ENCODE peak calls at places on chromosomes 5 and 9, in nine cellular contexts. Y is Caco-2; Q is IMR-90; W is GM12891; E is GM20000; O is uterus; T is psoas muscle; I is NCI-H460; A is effector CD4-positive, alpha-beta T cell. J is an unnamed sample.
A peak's percentile ranks its signal among the peaks of the same experiment; 100 is the strongest.

GRCh38 chr5:67015577-67016290 is 180.9 kb downstream of the CD180 start:
- DNase-seq in Y (peak; percentile 56), Q (peak; percentile 86), W (no peak), E (no peak), O (peak; percentile 32), T (no peak), I (no peak), A (no peak), J (peak; percentile 68)

GRCh38 chr5:112929336-112930081 is 7.5 kb upstream of the REEP5 start:
- DNase-seq in Y (no peak), Q (peak; percentile 33), W (no peak), E (no peak), O (no peak), T (no peak), I (no peak), A (no peak), J (no peak)

GRCh38 chr5:1930880-1931589 is 48.3 kb upstream of the IRX4 start:
- DNase-seq in Y (no peak), Q (no peak), W (no peak), E (peak; percentile 47), O (peak; percentile 56), T (peak; percentile 47), I (no peak), A (no peak), J (no peak)

GRCh38 chr5:77102549-77102948 is 15.5 kb upstream of the ZBED3 start:
- DNase-seq in Y (no peak), Q (no peak), W (no peak), E (no peak), O (no peak), T (no peak), I (no peak), A (no peak), J (no peak)

GRCh38 chr5:5042786-5043185 is 97.3 kb upstream of the ADAMTS16 start:
- DNase-seq in Y (no peak), Q (no peak), W (no peak), E (no peak), O (no peak), T (no peak), I (no peak), A (no peak), J (no peak)

GRCh38 chr5:93273176-93273575 is 307.8 kb downstream of the NR2F1-AS1 start:
- DNase-seq in Y (no peak), Q (peak; percentile 84), W (no peak), E (no peak), O (no peak), T (no peak), I (no peak), A (no peak), J (peak; percentile 92)

GRCh38 chr5:32651089-32651488 is 60.0 kb upstream of the NPR3 start:
- DNase-seq in Y (no peak), Q (no peak), W (no peak), E (no peak), O (no peak), T (no peak), I (no peak), A (no peak), J (no peak)

GRCh38 chr5:157286761-157287211 is 20.9 kb downstream of the CYFIP2 start:
- DNase-seq in Y (no peak), Q (no peak), W (no peak), E (no peak), O (no peak), T (no peak), I (no peak), A (no peak), J (no peak)

GRCh38 chr9:21933865-21934264 is 60.3 kb downstream of the CDKN2A start:
- DNase-seq in Y (no peak), Q (peak; percentile 57), W (no peak), E (no peak), O (no peak), T (no peak), I (no peak), A (no peak), J (peak; percentile 59)

GRCh38 chr9:135523521-135524129 is 2.4 kb downstream of the LCN1 start:
- DNase-seq in Y (no peak), Q (no peak), W (no peak), E (no peak), O (no peak), T (no peak), I (no peak), A (no peak), J (no peak)

GRCh38 chr9:132175431-132175830 is 13.6 kb downstream of the NTNG2 start:
- DNase-seq in Y (no peak), Q (no peak), W (no peak), E (no peak), O (no peak), T (no peak), I (no peak), A (no peak), J (no peak)

GRCh38 chr5:79255786-79256557 is 20.0 kb downstream of the JMY start:
- DNase-seq in Y (peak; percentile 69), Q (peak; percentile 46), W (no peak), E (no peak), O (no peak), T (no peak), I (peak; percentile 43), A (no peak), J (peak; percentile 68)

GRCh38 chr5:89313044-89313443 is 430.1 kb upstream of the MEF2C start:
- DNase-seq in Y (no peak), Q (peak; percentile 74), W (no peak), E (no peak), O (no peak), T (no peak), I (no peak), A (no peak), J (peak; percentile 85)

GRCh38 chr5:855771-856530 is 5.2 kb upstream of the ZDHHC11 start:
- DNase-seq in Y (peak; percentile 38), Q (no peak), W (no peak), E (no peak), O (no peak), T (no peak), I (no peak), A (no peak), J (peak; percentile 20)

GRCh38 chr5:124263172-124263571 is 483.3 kb downstream of the ZNF608 start:
- DNase-seq in Y (no peak), Q (no peak), W (no peak), E (no peak), O (no peak), T (no peak), I (no peak), A (no peak), J (no peak)

J was measured in ELR.